ENCODE peak calls at places on chromosomes 5 and 9, in five cellular contexts. One of them, this sample, is unnamed.

GRCh38 chr5:171934586-171934985 is 71.9 kb downstream of the FBXW11 start:
- DNase-seq in transverse colon: no peak
- DNase-seq in amniotic stem cell: no peak
- DNase-seq in RKO: no peak
- DNase-seq in stimulated activated naive B cell treated with anti-CD40 and anti-IgM and Interleukin-4, amounts not matched to agents 10 μg/mL and 1 μg/mL and 100 μg/mL, for 72 hours: no peak
- DNase-seq in this sample: no peak

GRCh38 chr9:130921483-130921806 is 17.6 kb downstream of the FIBCD1 start:
- DNase-seq in transverse colon: no peak
- DNase-seq in amniotic stem cell: no peak
- DNase-seq in RKO: no peak
- DNase-seq in stimulated activated naive B cell treated with anti-CD40 and anti-IgM and Interleukin-4, amounts not matched to agents 10 μg/mL and 1 μg/mL and 100 μg/mL, for 72 hours: no peak
- DNase-seq in this sample: no peak

GRCh38 chr5:66213533-66213932 is 69.4 kb downstream of the SREK1 start:
- DNase-seq in transverse colon: no peak
- DNase-seq in amniotic stem cell: no peak
- DNase-seq in RKO: no peak
- DNase-seq in stimulated activated naive B cell treated with anti-CD40 and anti-IgM and Interleukin-4, amounts not matched to agents 10 μg/mL and 1 μg/mL and 100 μg/mL, for 72 hours: no peak
- DNase-seq in this sample: no peak

GRCh38 chr5:158074992-158075769 is 216.2 kb upstream of the CLINT1 start:
- DNase-seq in transverse colon: peak
- DNase-seq in amniotic stem cell: peak
- DNase-seq in RKO: peak
- DNase-seq in stimulated activated naive B cell treated with anti-CD40 and anti-IgM and Interleukin-4, amounts not matched to agents 10 μg/mL and 1 μg/mL and 100 μg/mL, for 72 hours: peak
- DNase-seq in this sample: peak

GRCh38 chr5:122755740-122756139 is 19.1 kb upstream of the SNX2 start:
- DNase-seq in transverse colon: no peak
- DNase-seq in amniotic stem cell: no peak
- DNase-seq in RKO: no peak
- DNase-seq in stimulated activated naive B cell treated with anti-CD40 and anti-IgM and Interleukin-4, amounts not matched to agents 10 μg/mL and 1 μg/mL and 100 μg/mL, for 72 hours: no peak
- DNase-seq in this sample: no peak

GRCh38 chr9:69671291-69671903 is 774 bp downstream of the APBA1 start:
- DNase-seq in transverse colon: peak
- DNase-seq in amniotic stem cell: no peak
- DNase-seq in RKO: no peak
- DNase-seq in stimulated activated naive B cell treated with anti-CD40 and anti-IgM and Interleukin-4, amounts not matched to agents 10 μg/mL and 1 μg/mL and 100 μg/mL, for 72 hours: no peak
- DNase-seq in this sample: no peak

GRCh38 chr5:80204808-80205614 is 50.8 kb downstream of the SERINC5 start:
- DNase-seq in transverse colon: no peak
- DNase-seq in amniotic stem cell: no peak
- DNase-seq in RKO: no peak
- DNase-seq in stimulated activated naive B cell treated with anti-CD40 and anti-IgM and Interleukin-4, amounts not matched to agents 10 μg/mL and 1 μg/mL and 100 μg/mL, for 72 hours: no peak
- DNase-seq in this sample: no peak

GRCh38 chr9:131122158-131122557 is 3.2 kb upstream of the NUP214 start:
- DNase-seq in transverse colon: no peak
- DNase-seq in amniotic stem cell: no peak
- DNase-seq in RKO: no peak
- DNase-seq in stimulated activated naive B cell treated with anti-CD40 and anti-IgM and Interleukin-4, amounts not matched to agents 10 μg/mL and 1 μg/mL and 100 μg/mL, for 72 hours: no peak
- DNase-seq in this sample: no peak

GRCh38 chr9:134379774-134380431 is 53.6 kb downstream of the RXRA start:
- DNase-seq in transverse colon: no peak
- DNase-seq in amniotic stem cell: no peak
- DNase-seq in RKO: peak
- DNase-seq in stimulated activated naive B cell treated with anti-CD40 and anti-IgM and Interleukin-4, amounts not matched to agents 10 μg/mL and 1 μg/mL and 100 μg/mL, for 72 hours: no peak
- DNase-seq in this sample: no peak

GRCh38 chr9:127833555-127833954 is 20.9 kb downstream of the ENG start:
- DNase-seq in transverse colon: no peak
- DNase-seq in amniotic stem cell: no peak
- DNase-seq in RKO: no peak
- DNase-seq in stimulated activated naive B cell treated with anti-CD40 and anti-IgM and Interleukin-4, amounts not matched to agents 10 μg/mL and 1 μg/mL and 100 μg/mL, for 72 hours: no peak
- DNase-seq in this sample: no peak

GRCh38 chr9:101312661-101313060 is 72.1 kb downstream of the BAAT start:
- DNase-seq in transverse colon: no peak
- DNase-seq in amniotic stem cell: no peak
- DNase-seq in RKO: no peak
- DNase-seq in stimulated activated naive B cell treated with anti-CD40 and anti-IgM and Interleukin-4, amounts not matched to agents 10 μg/mL and 1 μg/mL and 100 μg/mL, for 72 hours: no peak
- DNase-seq in this sample: no peak

This sample was measured in GM12864.